ENCODE peak calls at places on chromosomes 3 and 15, in seven cellular contexts. W is astrocyte; D is left ventricle myocardium inferior; J is fibroblast of lung; L is breast epithelium; V is IMR-90; R is effector memory CD4-positive, alpha-beta T cell. F is an unnamed sample.
A peak's percentile ranks its signal among the peaks of the same experiment; 100 is the strongest.

GRCh38 chr3:48596157-48596556 is 1.0 kb upstream of the COL7A1 start:
- DNase-seq in W (no peak), D (no peak), J (no peak), L (no peak), V (no peak), R (no peak), F (no peak)

GRCh38 chr3:181279239-181279565 is 289.7 kb upstream of the DNAJC19 start:
- DNase-seq in W (no peak), D (no peak), J (no peak), L (no peak), V (no peak), R (no peak), F (no peak)

GRCh38 chr3:123546133-123546755 is 38.6 kb downstream of the HACD2 start:
- DNase-seq in W (peak; percentile 73), D (no peak), J (peak; percentile 64), L (no peak), V (peak; percentile 94), R (no peak), F (no peak)

GRCh38 chr3:41200669-41201021 is 1.3 kb downstream of the CTNNB1 start:
- DNase-seq in W (peak; percentile 70), D (no peak), J (peak; percentile 49), L (peak; percentile 21), V (peak; percentile 51), R (peak; percentile 9), F (no peak)

GRCh38 chr3:145906755-145907154 is 254.2 kb downstream of the PLOD2 start:
- DNase-seq in W (no peak), D (no peak), J (no peak), L (no peak), V (no peak), R (no peak), F (no peak)

GRCh38 chr3:77320514-77320913 is 280.6 kb downstream of the ROBO2 start:
- DNase-seq in W (peak; percentile 21), D (no peak), J (peak; percentile 70), L (no peak), V (peak; percentile 67), R (no peak), F (no peak)

GRCh38 chr15:40333922-40334492 is 6.7 kb downstream of the CCDC9B start:
- DNase-seq in W (peak; percentile 66), D (peak; percentile 78), J (peak; percentile 60), L (peak; percentile 60), V (peak; percentile 86), R (no peak), F (peak; percentile 65)

GRCh38 chr3:106473576-106474506 is 605.0 kb upstream of the CBLB start:
- DNase-seq in W (no peak), D (no peak), J (no peak), L (no peak), V (no peak), R (no peak), F (no peak)

GRCh38 chr3:124413989-124414598 is 316.2 kb upstream of the UMPS start:
- DNase-seq in W (no peak), D (no peak), J (no peak), L (no peak), V (no peak), R (no peak), F (no peak)

GRCh38 chr3:71087109-71088018 is 496.2 kb downstream of the FOXP1 start:
- DNase-seq in W (peak; percentile 61), D (no peak), J (peak; percentile 76), L (no peak), V (peak; percentile 51), R (peak; percentile 47), F (no peak)

GRCh38 chr3:88075497-88075896 is 16.4 kb downstream of the ZNF654 start:
- DNase-seq in W (no peak), D (no peak), J (no peak), L (no peak), V (no peak), R (no peak), F (no peak)

GRCh38 chr15:71312194-71312708 is 197.0 kb downstream of the THSD4 start:
- DNase-seq in W (no peak), D (no peak), J (no peak), L (no peak), V (no peak), R (no peak), F (no peak)

GRCh38 chr3:30578479-30578878 is 27.9 kb upstream of the TGFBR2 start:
- DNase-seq in W (peak; percentile 97), D (no peak), J (peak; percentile 95), L (no peak), V (peak; percentile 94), R (no peak), F (no peak)

GRCh38 chr3:164806188-164806587 is 272.1 kb downstream of the SI start:
- DNase-seq in W (no peak), D (no peak), J (no peak), L (no peak), V (no peak), R (no peak), F (no peak)

GRCh38 chr15:20646529-20647142 is 105.0 kb upstream of the GOLGA6L6 start:
- DNase-seq in W (no peak), D (no peak), J (no peak), L (no peak), V (no peak), R (no peak), F (no peak)

GRCh38 chr3:128464188-128464587 is 2.5 kb downstream of the DNAJB8 start:
- DNase-seq in W (no peak), D (no peak), J (no peak), L (no peak), V (no peak), R (no peak), F (peak; percentile 16)

GRCh38 chr15:39685999-39686613 is 96.5 kb downstream of the FSIP1 start:
- DNase-seq in W (peak; percentile 32), D (no peak), J (peak; percentile 76), L (peak; percentile 32), V (peak; percentile 70), R (peak; percentile 14), F (no peak)

GRCh38 chr3:57815034-57815433 is 58.9 kb downstream of the SLMAP start:
- DNase-seq in W (no peak), D (no peak), J (no peak), L (no peak), V (no peak), R (peak; percentile 24), F (no peak)

GRCh38 chr3:85709483-85709882 is 750.7 kb downstream of the CADM2 start:
- DNase-seq in W (no peak), D (no peak), J (no peak), L (no peak), V (no peak), R (no peak), F (no peak)

GRCh38 chr3:52353291-52353855 is 37.3 kb downstream of the DNAH1 start:
- DNase-seq in W (no peak), D (no peak), J (no peak), L (no peak), V (no peak), R (no peak), F (no peak)

GRCh38 chr3:183410759-183411158 is 17.7 kb downstream of the MCF2L2 start:
- DNase-seq in W (no peak), D (no peak), J (no peak), L (no peak), V (no peak), R (no peak), F (no peak)

GRCh38 chr15:88664151-88664778 is 25.4 kb downstream of the ISG20 start:
- DNase-seq in W (no peak), D (no peak), J (peak; percentile 47), L (peak; percentile 37), V (no peak), R (peak; percentile 37), F (no peak)

GRCh38 chr3:3392946-3393345 is 213.5 kb upstream of the CRBN start:
- DNase-seq in W (no peak), D (no peak), J (no peak), L (no peak), V (no peak), R (no peak), F (no peak)

GRCh38 chr3:25444273-25444672 is 16.2 kb downstream of the RARB start:
- DNase-seq in W (no peak), D (no peak), J (no peak), L (no peak), V (no peak), R (no peak), F (no peak)

GRCh38 chr3:140395134-140396075 is 282.5 kb upstream of the TRIM42 start:
- DNase-seq in W (no peak), D (no peak), J (no peak), L (no peak), V (no peak), R (no peak), F (no peak)

GRCh38 chr3:186825294-186825821 is 17.2 kb upstream of the ADIPOQ start:
- DNase-seq in W (peak; percentile 69), D (no peak), J (peak; percentile 58), L (no peak), V (peak; percentile 77), R (no peak), F (no peak)
- H3K4me3 ChIP-seq in W (peak overlapping the region; percentile 31), D (no peak overlapping the region), J (peak overlapping the region; percentile 27), L (no peak overlapping the region), V (no peak overlapping the region), R (no peak overlapping the region), F (no peak overlapping the region)

GRCh38 chr3:46930176-46930944 is 46.2 kb downstream of the CCDC12 start:
- DNase-seq in W (no peak), D (no peak), J (no peak), L (no peak), V (no peak), R (no peak), F (no peak)

GRCh38 chr3:46927718-46928073 is 48.8 kb downstream of the CCDC12 start:
- DNase-seq in W (no peak), D (no peak), J (no peak), L (no peak), V (no peak), R (no peak), F (no peak)

GRCh38 chr3:46928297-46928696 is 48.2 kb downstream of the CCDC12 start:
- DNase-seq in W (no peak), D (no peak), J (no peak), L (no peak), V (no peak), R (no peak), F (no peak)

GRCh38 chr3:46930945-46931403 is 45.6 kb downstream of the CCDC12 start:
- DNase-seq in W (no peak), D (no peak), J (no peak), L (peak; percentile 70), V (no peak), R (no peak), F (no peak)

DNA sequence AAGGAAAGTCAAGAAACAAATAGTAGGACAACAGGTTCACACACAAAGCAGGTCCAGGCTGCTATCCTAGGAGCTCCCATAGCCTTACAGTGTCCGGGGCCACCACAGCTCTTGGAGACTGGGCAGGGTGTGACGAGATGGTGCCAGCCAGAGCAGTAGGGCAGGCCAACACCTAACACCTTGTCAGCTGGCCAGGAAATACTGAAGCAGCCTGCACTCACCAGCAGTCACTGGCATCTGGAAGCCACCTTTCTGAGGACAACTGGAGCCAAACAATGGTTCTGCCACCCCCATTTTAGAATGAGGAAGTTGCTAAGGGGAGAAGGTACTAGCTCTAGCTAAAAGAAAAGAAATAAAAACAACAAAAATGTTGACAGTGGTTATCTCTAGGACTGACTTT is 47.2 kb downstream of the CCDC12 start:
- DNase-seq in W (no peak), D (peak; percentile 74), J (no peak), L (peak; percentile 73), V (no peak), R (no peak), F (peak; percentile 81)
- H3K27ac ChIP-seq in W (no peak overlapping the region), D (peak overlapping the region; percentile 90), J (no peak overlapping the region), L (peak overlapping the region; percentile 89), V (no peak overlapping the region), R (no peak overlapping the region), F (peak overlapping the region; percentile 87)

GRCh38 chr3:147410518-147411234 is 1.5 kb downstream of the ZIC1 start:
- DNase-seq in W (peak; percentile 61), D (no peak), J (no peak), L (no peak), V (peak; percentile 39), R (no peak), F (no peak)
- H3K9me3 ChIP-seq in W (no peaks in the 10 kb centered on the region), D (no peaks in the 10 kb centered on the region), J (no peaks in the 10 kb centered on the region), L (no peaks in the 10 kb centered on the region), V (peaks cover 22% of the 10 kb centered on the region), R (no peaks in the 10 kb centered on the region), F (no peaks in the 10 kb centered on the region)

GRCh38 chr3:113546414-113546893 is 14.1 kb downstream of the SIDT1 start:
- DNase-seq in W (no peak), D (no peak), J (no peak), L (no peak), V (no peak), R (no peak), F (no peak)
- H3K4me3 ChIP-seq in W (no peak overlapping the region), D (no peak overlapping the region), J (no peak overlapping the region), L (no peak overlapping the region), V (no peak overlapping the region), R (no peak overlapping the region), F (no peak overlapping the region)